ENCODE peak calls at places on chromosome 4, in four cellular contexts. R, J, F and P are unnamed samples.

GRCh38 chr4:38857354-38858096 is 908 bp upstream of the TLR6 start:
- DNase-seq in R (peak), J (no peak), F (peak), P (peak)

GRCh38 chr4:140726776-140727500 is 29.2 kb downstream of the TBC1D9 start:
- DNase-seq in R (peak), J (no peak), F (no peak), P (no peak)

GRCh38 chr4:147704846-147705245 is 20.9 kb upstream of the PRMT9 start:
- DNase-seq in R (no peak), J (no peak), F (no peak), P (no peak)

GRCh38 chr4:173537628-173538147 is 7.7 kb upstream of the HAND2 start:
- DNase-seq in R (no peak), J (no peak), F (no peak), P (no peak)

GRCh38 chr4:113385500-113385899 is 336.0 kb downstream of the ANK2 start:
- DNase-seq in R (no peak), J (no peak), F (no peak), P (no peak)

GRCh38 chr4:76518241-76518640 is 83.2 kb downstream of the SHROOM3 start:
- DNase-seq in R (peak), J (no peak), F (no peak), P (no peak)

GRCh38 chr4:99088485-99089365 is at the start of gene ADH5:
- DNase-seq in R (peak), J (peak), F (peak), P (peak)

GRCh38 chr4:151339472-151339871 is 14.1 kb upstream of the SH3D19 start:
- DNase-seq in R (no peak), J (no peak), F (no peak), P (no peak)

GRCh38 chr4:152628128-152628527 is 51.7 kb downstream of the TMEM154 start:
- DNase-seq in R (peak), J (no peak), F (no peak), P (no peak)

GRCh38 chr4:145409393-145409792 is 72.3 kb upstream of the SMAD1 start:
- DNase-seq in R (no peak), J (no peak), F (no peak), P (no peak)

GRCh38 chr4:181643466-181643865 is 599.7 kb upstream of the TENM3 start:
- DNase-seq in R (no peak), J (no peak), F (no peak), P (no peak)

GRCh38 chr4:63580796-63581475 is 828.3 kb downstream of the TECRL start:
- DNase-seq in R (no peak), J (no peak), F (no peak), P (no peak)

GRCh38 chr4:107219681-107220080 is 183.6 kb upstream of the DKK2 start:
- DNase-seq in R (peak), J (no peak), F (no peak), P (no peak)

GRCh38 chr4:166045457-166045856 is 172.4 kb downstream of the TLL1 start:
- DNase-seq in R (no peak), J (no peak), F (no peak), P (no peak)

GRCh38 chr4:166039822-166040221 is 166.8 kb downstream of the TLL1 start:
- DNase-seq in R (no peak), J (no peak), F (no peak), P (no peak)

GRCh38 chr4:166043801-166044200 is 170.8 kb downstream of the TLL1 start:
- DNase-seq in R (no peak), J (no peak), F (no peak), P (no peak)

GRCh38 chr4:166044871-166045270 is 171.8 kb downstream of the TLL1 start:
- DNase-seq in R (no peak), J (no peak), F (no peak), P (no peak)

GRCh38 chr4:166042510-166043055 is 169.5 kb downstream of the TLL1 start:
- DNase-seq in R (no peak), J (no peak), F (no peak), P (no peak)
- H3K4me3 ChIP-seq in R (no peak), J (no peak), F (no peak), P (no peak)

DNA sequence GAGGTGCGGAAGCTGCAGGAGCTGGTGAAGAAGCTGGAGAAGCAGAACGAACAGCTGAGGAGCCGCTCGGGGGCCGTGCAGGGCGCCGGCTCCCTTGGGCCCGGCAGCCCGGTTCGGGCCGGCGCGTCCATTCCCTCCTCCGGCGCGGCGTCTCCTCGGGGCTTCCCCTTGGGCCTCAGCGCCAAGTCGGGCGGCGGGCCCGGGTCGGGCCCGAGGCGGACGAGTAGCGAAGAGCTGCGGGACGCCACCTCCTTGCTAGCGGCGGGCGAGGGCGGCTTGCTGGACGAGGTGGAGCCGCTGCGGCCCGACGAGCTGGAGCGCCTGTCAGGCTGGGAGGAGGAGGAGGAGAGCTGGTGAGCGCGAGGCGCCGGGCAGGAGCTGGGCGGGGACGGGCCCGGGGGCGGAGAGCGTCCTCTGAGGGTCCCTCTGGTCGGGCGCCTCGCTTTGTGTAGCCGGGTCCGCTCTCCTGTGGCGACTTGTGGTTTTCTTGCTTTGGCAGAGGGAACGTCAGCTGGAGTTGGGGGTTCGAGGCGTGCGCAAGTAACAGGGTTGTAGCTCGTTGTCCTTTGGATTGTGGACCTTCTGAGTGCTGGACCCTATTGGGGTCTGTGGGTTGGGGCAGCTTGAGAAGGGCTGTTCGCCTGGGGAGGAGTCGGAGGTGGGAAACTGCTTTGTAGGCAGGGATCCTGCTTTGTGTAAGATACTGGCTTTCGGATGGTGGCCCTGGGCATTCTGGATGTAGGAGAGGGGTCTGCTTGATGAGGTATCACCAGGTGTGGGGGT is 638 bp downstream of the SLAIN2 start:
- DNase-seq in R (peak), J (peak), F (peak), P (peak)
- H3K27ac ChIP-seq in R (peak), J (peak), F (peak), P (peak)

GRCh38 chr4:37245391-37245954 is 930 bp downstream of the NWD2 start:
- DNase-seq in R (no peak), J (no peak), F (no peak), P (no peak)
- H3K4me3 ChIP-seq in R (no peak), J (peak), F (no peak), P (no peak)

GRCh38 chr4:86942185-86942666 is 7.4 kb downstream of the AFF1 start:
- DNase-seq in R (peak), J (no peak), F (no peak), P (no peak)
- H3K27ac ChIP-seq in R (no peak), J (no peak), F (peak), P (no peak)

GRCh38 chr4:8122746-8123145 is 35.9 kb downstream of the ABLIM2 start:
- DNase-seq in R (no peak), J (no peak), F (no peak), P (no peak)
- H3K4me3 ChIP-seq in R (no peak), J (no peak), F (no peak), P (no peak)

DNA sequence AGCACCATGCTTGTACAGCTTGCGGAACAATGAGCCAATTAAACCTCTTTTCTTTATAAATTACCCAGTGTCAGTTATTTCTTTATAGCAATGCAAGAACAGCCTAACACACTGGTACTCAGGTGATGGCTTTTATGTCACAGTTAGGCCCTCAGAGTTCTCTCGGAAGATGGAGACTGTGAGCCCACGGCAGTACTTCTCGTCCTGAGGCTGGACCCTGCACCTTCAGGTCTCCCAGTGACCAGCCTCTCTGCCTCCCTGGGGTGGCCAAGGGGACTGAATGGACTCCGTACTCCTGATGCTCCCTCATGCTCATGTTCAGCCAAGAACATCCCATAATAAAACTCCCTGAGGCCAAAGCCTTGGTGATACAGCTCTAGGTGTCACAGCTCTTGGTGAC is 25.0 kb upstream of the PDLIM3 start:
- DNase-seq in R (no peak), J (no peak), F (no peak), P (no peak)
- H3K27ac ChIP-seq in R (no peak), J (no peak), F (no peak), P (no peak)

DNA sequence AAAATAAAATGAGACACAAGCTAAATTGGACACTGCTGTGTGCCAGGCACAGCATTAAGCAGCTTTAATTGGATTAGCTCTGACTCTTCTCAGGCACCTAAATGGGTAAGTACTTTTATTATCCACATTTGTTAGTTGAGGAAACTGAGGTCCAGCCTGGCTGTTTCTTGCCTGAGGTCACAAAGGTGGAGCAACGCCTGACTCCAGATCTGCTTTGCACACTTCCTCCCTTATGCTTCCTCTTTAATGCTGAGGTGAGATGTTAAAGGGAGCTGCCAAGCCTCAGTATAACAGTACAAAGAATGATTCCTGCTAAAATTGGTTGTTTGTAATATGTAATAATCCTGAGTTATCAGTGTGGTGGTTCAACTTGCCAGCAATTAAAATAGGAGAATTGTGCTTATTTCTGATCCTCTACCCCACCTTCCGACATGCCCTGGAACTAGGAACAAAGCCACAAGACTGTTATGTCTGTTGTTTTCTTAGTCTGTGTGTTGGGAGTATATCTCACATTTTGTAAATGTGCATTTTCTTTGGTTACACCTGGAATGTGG is 74.4 kb downstream of the AFF1 start:
- DNase-seq in R (no peak), J (no peak), F (no peak), P (no peak)
- H3K4me3 ChIP-seq in R (peak), J (peak), F (peak), P (no peak)